ENCODE peak calls at places on chromosomes 11 and 22, in eight cellular contexts. Z is effector memory CD4-positive, alpha-beta T cell; L is B cell; N is C1 segment of cervical spinal cord; U is heart right ventricle; P is NCI-H526 treated with DMSO at 0.1 percent for 48 hours; C is Kasumi-1; O is activated T-helper 1 cell treated with anti-CD3 and anti-CD28 coated beads, Interleukin-12 subunit alpha, Interleukin-12 subunit beta, Interleukin-2, Interleukin-4 antibody, amounts not matched to agents 30 ng/mL and 10 ng/mL and 1 ng/mL, durations not matched to agents 14 hours and 24 hours and 36 hours. E is an unnamed sample.

GRCh38 chr11:57458410-57459111 is 1.8 kb upstream of the RTN4RL2 start:
- DNase-seq in Z (peak), L (no peak), N (no peak), P (no peak), U (peak), C (peak), O (no peak), E (peak)

GRCh38 chr11:20061766-20062165 is 98.5 kb downstream of the DBX1 start:
- DNase-seq in L (no peak), U (no peak), P (no peak), C (no peak), Z (no peak), N (no peak), O (no peak), E (no peak)

GRCh38 chr11:16613401-16614381 is 124.8 kb upstream of the C11orf58 start:
- DNase-seq in N (peak), O (peak), C (peak), P (peak), U (peak), Z (peak), L (peak), E (peak)

GRCh38 chr11:3609416-3610265 is 32.2 kb downstream of the ART5 start:
- DNase-seq in P (peak), C (peak), U (no peak), L (no peak), N (no peak), Z (no peak), O (no peak), E (no peak)

GRCh38 chr22:49973018-49973965 is 12.7 kb downstream of the PIM3 start:
- DNase-seq in Z (no peak), L (peak), U (no peak), N (no peak), O (no peak), P (no peak), C (no peak), E (no peak)

GRCh38 chr11:118142809-118143208 is 9.8 kb downstream of the SCN4B start:
- DNase-seq in U (no peak), P (no peak), L (no peak), C (peak), N (peak), O (no peak), Z (no peak), E (no peak)

GRCh38 chr11:1072116-1072820 is 2.4 kb upstream of the MUC2 start:
- DNase-seq in Z (no peak), L (no peak), C (peak), P (no peak), O (no peak), U (peak), N (no peak), E (no peak)

GRCh38 chr22:49574861-49575702 is 252.6 kb downstream of the BRD1 start:
- DNase-seq in L (no peak), N (no peak), U (no peak), C (no peak), Z (no peak), O (no peak), P (no peak), E (no peak)

GRCh38 chr11:91173701-91174100 is 950.9 kb upstream of the CHORDC1 start:
- DNase-seq in O (no peak), U (no peak), N (no peak), Z (no peak), P (no peak), L (no peak), C (peak), E (no peak)

GRCh38 chr22:46612904-46613605 is 7.1 kb upstream of the GRAMD4 start:
- DNase-seq in N (no peak), L (no peak), P (no peak), O (peak), C (no peak), Z (peak), U (no peak), E (no peak)

GRCh38 chr11:76543006-76543703 is 98.3 kb downstream of the EMSY start:
- DNase-seq in L (no peak), U (no peak), N (no peak), O (no peak), P (no peak), C (no peak), Z (no peak), E (no peak)

GRCh38 chr11:30143098-30143705 is 87.6 kb upstream of the FSHB start:
- DNase-seq in P (peak), N (no peak), Z (no peak), U (no peak), L (no peak), O (no peak), C (peak), E (no peak)

GRCh38 chr11:43573233-43573632 is 107.3 kb upstream of the HSD17B12 start:
- DNase-seq in L (no peak), O (no peak), U (no peak), Z (no peak), N (no peak), C (peak), P (peak), E (no peak)

GRCh38 chr22:50731811-50732624 is 6.0 kb upstream of the ACR start:
- DNase-seq in N (no peak), O (peak), Z (peak), L (no peak), C (peak), U (peak), P (peak), E (no peak)

GRCh38 chr11:67572747-67573419 is 10.7 kb upstream of the GSTP1 start:
- DNase-seq in O (no peak), Z (no peak), U (peak), C (peak), P (peak), N (no peak), L (peak), E (no peak)

GRCh38 chr22:43275545-43275981 is 67.6 kb downstream of the SCUBE1 start:
- DNase-seq in P (no peak), U (no peak), O (no peak), C (peak), Z (no peak), N (no peak), L (no peak), E (no peak)

GRCh38 chr11:129852125-129852740 is 36.6 kb downstream of the TMEM45B start:
- DNase-seq in P (no peak), L (no peak), N (no peak), Z (no peak), C (no peak), U (no peak), O (no peak), E (no peak)

GRCh38 chr22:31075961-31076360 is 5.2 kb upstream of the SMTN start:
- DNase-seq in O (no peak), P (no peak), Z (no peak), U (peak), L (no peak), C (no peak), N (no peak), E (no peak)

GRCh38 chr11:43359432-43359818 is 705 bp downstream of the TTC17 start:
- DNase-seq in P (peak), N (no peak), L (no peak), U (no peak), Z (no peak), O (peak), C (peak), E (no peak)

GRCh38 chr11:117204283-117205080 is 5.3 kb downstream of the TAGLN start:
- DNase-seq in O (no peak), C (no peak), U (no peak), Z (no peak), P (no peak), N (no peak), L (no peak), E (no peak)

GRCh38 chr11:9609841-9610240 is 36.4 kb downstream of the WEE1 start:
- DNase-seq in N (no peak), C (no peak), U (no peak), O (no peak), Z (no peak), P (no peak), L (no peak), E (no peak)

GRCh38 chr11:47111318-47111804 is 65.3 kb downstream of the ARFGAP2 start:
- DNase-seq in P (peak), O (no peak), C (no peak), Z (no peak), N (no peak), L (no peak), U (no peak), E (no peak)

GRCh38 chr22:25976346-25976745 is 192.9 kb upstream of the SEZ6L start:
- DNase-seq in O (no peak), C (no peak), L (no peak), Z (no peak), U (no peak), N (no peak), P (no peak), E (no peak)

GRCh38 chr22:37353839-37354238 is 71.5 kb downstream of the CYTH4 start:
- DNase-seq in U (no peak), O (no peak), Z (no peak), C (no peak), P (no peak), N (no peak), L (no peak), E (no peak)

GRCh38 chr22:30806391-30806861 is 111.8 kb downstream of the OSBP2 start:
- DNase-seq in L (no peak), O (no peak), N (no peak), U (no peak), P (no peak), Z (no peak), C (no peak), E (no peak)

GRCh38 chr11:108135845-108136599 is 14.7 kb downstream of the ACAT1 start:
- DNase-seq in P (no peak), Z (no peak), N (no peak), O (no peak), U (no peak), L (no peak), C (peak), E (no peak)

GRCh38 chr11:118544010-118544646 is 13.1 kb downstream of the TMEM25 start:
- DNase-seq in Z (no peak), O (no peak), C (no peak), U (no peak), L (no peak), N (no peak), P (no peak), E (no peak)

GRCh38 chr11:69382131-69383128 is 88.5 kb downstream of the MYEOV start:
- DNase-seq in P (no peak), O (no peak), Z (no peak), U (peak), L (peak), N (peak), C (peak), E (no peak)

GRCh38 chr11:61102667-61103491 is 590 bp downstream of the CD5 start:
- DNase-seq in U (no peak), L (no peak), O (no peak), C (no peak), Z (no peak), N (no peak), P (no peak), E (no peak)

GRCh38 chr22:30328466-30329049 is 1.8 kb upstream of the TBC1D10A start:
- DNase-seq in N (no peak), Z (no peak), L (no peak), P (no peak), U (no peak), C (no peak), O (no peak), E (no peak)

E was measured in caudate nucleus.